ENCODE peak calls at places on chromosomes 2 and 18, in five cellular contexts. I, Q, D, G and F are unnamed samples.
A peak's percentile ranks its signal among the peaks of the same experiment; 100 is the strongest.

GRCh38 chr2:16031848-16032159 is 91.5 kb downstream of the MYCN start:
- DNase-seq in I (peak; percentile 81), Q (no peak), D (no peak), G (peak; percentile 70), F (peak; percentile 86)

GRCh38 chr2:69026026-69026425 is 13.0 kb downstream of the ANTXR1 start:
- DNase-seq in I (no peak), Q (no peak), D (peak; percentile 55), G (peak; percentile 44), F (peak; percentile 68)

GRCh38 chr18:48412339-48412929 is 3.3 kb upstream of the ZBTB7C start:
- DNase-seq in I (no peak), Q (no peak), D (peak; percentile 67), G (peak; percentile 19), F (peak; percentile 41)

GRCh38 chr2:36780231-36780808 is 83.8 kb downstream of the VIT start:
- DNase-seq in I (no peak), Q (no peak), D (peak; percentile 49), G (no peak), F (no peak)

GRCh38 chr2:10658041-10658913 is 31.5 kb downstream of the NOL10 start:
- DNase-seq in I (no peak), Q (no peak), D (peak; percentile 14), G (no peak), F (no peak)

GRCh38 chr18:21321711-21322110 is 79.7 kb downstream of the GREB1L start:
- DNase-seq in I (no peak), Q (no peak), D (no peak), G (no peak), F (no peak)

GRCh38 chr2:143901185-143901842 is 618.6 kb downstream of the ZEB2 start:
- DNase-seq in I (no peak), Q (no peak), D (no peak), G (no peak), F (no peak)

GRCh38 chr2:201854221-201854801 is 48.0 kb downstream of the CDK15 start:
- DNase-seq in I (no peak), Q (no peak), D (no peak), G (no peak), F (no peak)

GRCh38 chr18:35592298-35592697 is 10.8 kb downstream of the GALNT1 start:
- DNase-seq in I (no peak), Q (no peak), D (no peak), G (no peak), F (no peak)

GRCh38 chr18:9417081-9417841 is 58.1 kb upstream of the RALBP1 start:
- DNase-seq in I (no peak), Q (peak; percentile 37), D (no peak), G (no peak), F (no peak)

GRCh38 chr2:196586511-196586991 is 53.0 kb upstream of the CCDC150 start:
- DNase-seq in I (no peak), Q (no peak), D (no peak), G (no peak), F (no peak)

GRCh38 chr2:100704156-100704555 is 115.8 kb upstream of the NPAS2 start:
- DNase-seq in I (no peak), Q (no peak), D (no peak), G (no peak), F (no peak)

GRCh38 chr2:127052068-127052770 is 54.7 kb downstream of the BIN1 start:
- DNase-seq in I (peak; percentile 64), Q (no peak), D (no peak), G (peak; percentile 4), F (no peak)

GRCh38 chr18:26071725-26072124 is 18.7 kb downstream of the SS18 start:
- DNase-seq in I (no peak), Q (no peak), D (no peak), G (no peak), F (no peak)
- H3K36me3 ChIP-seq in I (peaks cover 61% of the 10 kb centered on the region), Q (peaks cover 71% of the 10 kb centered on the region), D (peaks cover 16% of the 10 kb centered on the region), G (peaks cover 18% of the 10 kb centered on the region), F (peaks cover 8% of the 10 kb centered on the region)

GRCh38 chr2:54303631-54304030 is 47.6 kb upstream of the TSPYL6 start:
- DNase-seq in I (no peak), Q (no peak), D (no peak), G (no peak), F (no peak)

GRCh38 chr2:54310314-54310713 is 54.3 kb upstream of the TSPYL6 start:
- DNase-seq in I (no peak), Q (no peak), D (no peak), G (no peak), F (no peak)

GRCh38 chr2:54308186-54308585 is 52.2 kb upstream of the TSPYL6 start:
- DNase-seq in I (no peak), Q (no peak), D (no peak), G (no peak), F (no peak)

GRCh38 chr2:54308782-54309181 is 52.8 kb upstream of the TSPYL6 start:
- DNase-seq in I (no peak), Q (no peak), D (no peak), G (no peak), F (no peak)

GRCh38 chr2:54306561-54306960 is 50.5 kb upstream of the TSPYL6 start:
- DNase-seq in I (no peak), Q (no peak), D (no peak), G (no peak), F (no peak)
- H3K27ac ChIP-seq in I (no peak overlapping the region), Q (no peak overlapping the region), D (no peak overlapping the region), G (no peak overlapping the region), F (no peak overlapping the region)

GRCh38 chr18:1092228-1092627 is 187.6 kb downstream of the ADCYAP1 start:
- DNase-seq in I (no peak), Q (no peak), D (peak; percentile 19), G (no peak), F (no peak)

GRCh38 chr18:1094408-1094807 is 189.7 kb downstream of the ADCYAP1 start:
- DNase-seq in I (no peak), Q (no peak), D (no peak), G (no peak), F (no peak)

DNA sequence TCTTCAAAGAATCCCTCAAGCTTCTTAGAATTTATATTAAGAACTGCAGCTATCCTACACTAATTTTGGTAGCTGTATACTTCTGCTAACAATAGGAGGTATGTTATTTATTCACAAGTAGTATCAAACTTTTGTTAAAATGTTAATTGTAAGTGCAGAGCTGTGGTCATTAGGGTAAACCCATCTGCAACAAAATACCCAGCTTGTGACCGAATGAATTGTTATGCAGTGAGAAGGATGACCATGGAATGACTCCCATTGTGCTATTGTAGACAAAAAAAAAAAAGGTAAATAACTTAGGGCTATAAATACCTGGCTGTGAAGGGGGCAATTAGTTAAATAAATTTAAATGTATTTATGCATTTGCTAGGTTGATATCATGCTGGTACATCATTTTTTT is 186.1 kb downstream of the ADCYAP1 start:
- DNase-seq in I (no peak), Q (no peak), D (no peak), G (no peak), F (no peak)
- H3K9me3 ChIP-seq in I (peaks cover 3% of the 10 kb centered on the region), Q (peaks cover 20% of the 10 kb centered on the region), D (no peaks in the 10 kb centered on the region), G (peaks cover 9% of the 10 kb centered on the region), F (no peaks in the 10 kb centered on the region)

GRCh38 chr2:238174291-238174690 is 15.5 kb downstream of the ERFE start:
- DNase-seq in I (no peak), Q (no peak), D (no peak), G (no peak), F (no peak)
- H3K36me3 ChIP-seq in I (peaks cover 95% of the 10 kb centered on the region), Q (peaks cover 96% of the 10 kb centered on the region), D (no peaks in the 10 kb centered on the region), G (peaks cover 43% of the 10 kb centered on the region), F (peaks cover 8% of the 10 kb centered on the region)

GRCh38 chr2:226580403-226580802 is 219.2 kb downstream of the IRS1 start:
- DNase-seq in I (no peak), Q (no peak), D (no peak), G (no peak), F (no peak)
- H3K27ac ChIP-seq in I (no peak overlapping the region), Q (no peak overlapping the region), D (no peak overlapping the region), G (no peak overlapping the region), F (no peak overlapping the region)

DNA sequence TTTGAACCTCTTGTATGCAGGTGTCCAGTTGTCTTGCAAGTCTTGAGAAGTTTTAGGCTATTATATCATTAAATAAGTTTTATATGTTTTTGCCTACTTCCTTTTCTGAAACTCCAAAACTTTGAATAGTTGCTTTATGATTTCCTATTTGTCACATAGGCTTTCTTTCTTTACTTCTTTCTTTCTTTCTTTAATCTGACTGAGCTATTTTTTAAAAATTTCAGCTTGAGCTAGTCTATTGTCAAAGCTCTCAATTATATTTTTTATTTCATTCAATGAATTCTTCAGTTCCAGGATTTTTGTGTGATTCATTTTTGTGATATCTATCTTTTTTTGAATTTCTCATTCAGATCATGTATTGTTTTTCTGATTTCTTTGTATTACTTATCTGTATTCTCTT is 102.1 kb upstream of the TMEM178A start:
- DNase-seq in I (no peak), Q (no peak), D (no peak), G (no peak), F (no peak)
- H3K9me3 ChIP-seq in I (peaks cover 22% of the 10 kb centered on the region), Q (peaks cover 47% of the 10 kb centered on the region), D (no peaks in the 10 kb centered on the region), G (peaks cover 27% of the 10 kb centered on the region), F (no peaks in the 10 kb centered on the region)